ENCODE peak calls at places on chromosomes 11 and 22, in five cellular contexts. X is fibroblast of lung; E is nephron progenitor cell; L is CD8-positive, alpha-beta T cell; T is fibroblast of mammary gland. S is an unnamed sample.

GRCh38 chr11:93704237-93704636 is 37.1 kb downstream of the TAF1D start:
- DNase-seq in X (no peak), E (no peak), L (no peak), T (no peak), S (no peak)

GRCh38 chr11:57223601-57224000 is 13.4 kb downstream of the APLNR start:
- DNase-seq in X (no peak), E (no peak), L (no peak), T (peak), S (no peak)

GRCh38 chr11:19605500-19606371 is 106.9 kb upstream of the NAV2 start:
- DNase-seq in X (peak), E (no peak), L (no peak), T (peak), S (peak)

GRCh38 chr11:12640355-12640754 is 33.9 kb upstream of the TEAD1 start:
- DNase-seq in X (no peak), E (no peak), L (no peak), T (no peak), S (no peak)

GRCh38 chr11:69270929-69271328 is 23.0 kb upstream of the MYEOV start:
- DNase-seq in X (no peak), E (no peak), L (no peak), T (no peak), S (no peak)

GRCh38 chr11:100932474-100933100 is 197.0 kb downstream of the PGR start:
- DNase-seq in X (peak), E (no peak), L (no peak), T (peak), S (no peak)

GRCh38 chr11:28657378-28658030 is 549.3 kb downstream of the METTL15 start:
- DNase-seq in X (peak), E (no peak), L (no peak), T (no peak), S (no peak)

GRCh38 chr11:355581-356458 is 13.5 kb upstream of the B4GALNT4 start:
- DNase-seq in X (peak), E (peak), L (peak), T (peak), S (peak)

GRCh38 chr11:72222106-72222891 is 2.3 kb upstream of the INPPL1 start:
- DNase-seq in X (no peak), E (no peak), L (peak), T (no peak), S (no peak)

GRCh38 chr11:134701564-134702165 is 289.6 kb upstream of the B3GAT1 start:
- DNase-seq in X (no peak), E (no peak), L (no peak), T (no peak), S (no peak)

GRCh38 chr22:30424471-30425326 is 869 bp upstream of the MTFP1 start:
- DNase-seq in X (no peak), E (no peak), L (no peak), T (peak), S (no peak)

GRCh38 chr22:37222440-37222971 is 10.2 kb upstream of the SSTR3 start:
- DNase-seq in X (no peak), E (no peak), L (peak), T (no peak), S (no peak)
- TF ChIP-seq CTCF in X (no peak), E (no peak), L (no peak), T (no peak), S (no peak)

GRCh38 chr11:107857550-107858216 is 904 bp downstream of the SLC35F2 start:
- DNase-seq in X (peak), E (no peak), L (peak), T (peak), S (no peak)

GRCh38 chr11:107856981-107857517 is 1.5 kb downstream of the SLC35F2 start:
- DNase-seq in X (no peak), E (no peak), L (no peak), T (peak), S (no peak)

GRCh38 chr11:107859459-107860239 is 1.1 kb upstream of the SLC35F2 start:
- DNase-seq in X (no peak), E (peak), L (peak), T (peak), S (no peak)

GRCh38 chr11:107858217-107859070 is at the start of gene SLC35F2:
- DNase-seq in X (peak), E (peak), L (peak), T (peak), S (no peak)

GRCh38 chr11:107860688-107861087 is 2.1 kb upstream of the SLC35F2 start:
- DNase-seq in X (no peak), E (no peak), L (no peak), T (no peak), S (no peak)
- TF ChIP-seq CTCF in X (no peak), E (no peak), L (no peak), T (no peak), S (no peak)

GRCh38 chr22:23858484-23858815 is 775 bp downstream of the SLC2A11 start:
- DNase-seq in X (no peak), E (no peak), L (no peak), T (no peak), S (no peak)

GRCh38 chr22:23859201-23859600 is 1.5 kb downstream of the SLC2A11 start:
- DNase-seq in X (no peak), E (no peak), L (no peak), T (no peak), S (no peak)

GRCh38 chr22:23856721-23857605 is 712 bp upstream of the SLC2A11 start:
- DNase-seq in X (peak), E (peak), L (no peak), T (peak), S (peak)

GRCh38 chr22:23862103-23862502 is 4.4 kb downstream of the SLC2A11 start:
- DNase-seq in X (peak), E (peak), L (no peak), T (peak), S (no peak)

GRCh38 chr22:23857606-23858483 is at the start of gene SLC2A11:
- DNase-seq in X (peak), E (peak), L (peak), T (peak), S (peak)
- TF ChIP-seq CTCF in X (peak), E (no peak), L (peak), T (peak), S (peak)

GRCh38 chr22:47154621-47155081 is 392.2 kb downstream of the TBC1D22A start:
- DNase-seq in X (peak), E (no peak), L (no peak), T (peak), S (peak)
- TF ChIP-seq CTCF in X (peak), E (no peak), L (no peak), T (no peak), S (peak)

GRCh38 chr11:64100345-64100744 is 64.6 kb downstream of the FLRT1 start:
- DNase-seq in X (no peak), E (no peak), L (no peak), T (no peak), S (no peak)
- TF ChIP-seq CTCF in X (peak), E (peak), L (no peak), T (no peak), S (no peak)

S was measured in AG09319.